ENCODE peak calls at places on chromosomes 6 and 20, in seven cellular contexts. M is PC-9, R is GM23248, C is PC-3, V is hepatocyte, B is Karpas-422, G is OCI-LY7. Q is an unnamed sample.

GRCh38 chr20:6735913-6736845 is 31.3 kb upstream of the BMP2 start:
- DNase-seq in M (no peak), V (peak; percentile 52), R (no peak), B (no peak), C (no peak), G (no peak), Q (no peak)

GRCh38 chr6:89180112-89180511 is 34.3 kb downstream of the PM20D2 start:
- DNase-seq in G (no peak), V (no peak), C (no peak), M (no peak), R (no peak), B (no peak), Q (no peak)

GRCh38 chr6:39079726-39080125 is 31.1 kb downstream of the GLP1R start:
- DNase-seq in G (no peak), R (no peak), M (no peak), V (no peak), B (no peak), C (no peak), Q (no peak)

GRCh38 chr6:7974932-7975763 is 64.6 kb upstream of the TXNDC5 start:
- DNase-seq in G (no peak), B (no peak), V (peak; percentile 91), C (peak; percentile 98), M (peak; percentile 94), R (peak; percentile 94), Q (no peak)

GRCh38 chr20:58646703-58647102 is 4.4 kb upstream of the STX16 start:
- DNase-seq in V (no peak), R (no peak), M (no peak), C (no peak), G (no peak), B (no peak), Q (no peak)

GRCh38 chr6:133740218-133740617 is 148.7 kb upstream of the TCF21 start:
- DNase-seq in M (no peak), R (no peak), B (no peak), V (no peak), C (no peak), G (no peak), Q (no peak)

GRCh38 chr6:45608252-45608911 is 230.6 kb upstream of the SUPT3H start:
- DNase-seq in R (peak; percentile 40), V (no peak), C (peak; percentile 93), G (no peak), B (no peak), M (peak; percentile 97), Q (no peak)

GRCh38 chr6:83948851-83949250 is 84.7 kb upstream of the MRAP2 start:
- DNase-seq in M (no peak), B (no peak), V (no peak), R (no peak), G (no peak), C (no peak), Q (no peak)

GRCh38 chr6:95866732-95867131 is 149.0 kb upstream of the FUT9 start:
- DNase-seq in M (no peak), V (peak; percentile 32), B (peak; percentile 59), C (peak; percentile 12), G (peak; percentile 9), R (no peak), Q (peak; percentile 39)

GRCh38 chr20:38134427-38135281 is 30.4 kb downstream of the TGM2 start:
- DNase-seq in M (peak; percentile 96), C (peak; percentile 73), R (peak; percentile 57), B (no peak), V (no peak), G (no peak), Q (no peak)

GRCh38 chr20:40680560-40680959 is 8.5 kb downstream of the MAFB start:
- DNase-seq in R (no peak), B (no peak), G (no peak), C (no peak), V (no peak), M (no peak), Q (no peak)

GRCh38 chr6:85421963-85422362 is 27.9 kb upstream of the NT5E start:
- DNase-seq in R (peak; percentile 59), G (no peak), C (no peak), M (no peak), V (no peak), B (no peak), Q (no peak)

GRCh38 chr6:84422380-84422968 is 195.0 kb upstream of the CEP162 start:
- DNase-seq in G (no peak), C (peak; percentile 18), M (no peak), V (peak; percentile 75), R (peak; percentile 6), B (peak; percentile 79), Q (no peak)

GRCh38 chr6:27273783-27274182 is 26.3 kb downstream of the PRSS16 start:
- DNase-seq in V (no peak), B (no peak), M (no peak), R (no peak), G (no peak), C (no peak), Q (no peak)

GRCh38 chr6:149285626-149286025 is 31.9 kb upstream of the TAB2 start:
- DNase-seq in C (no peak), B (no peak), R (no peak), G (no peak), V (no peak), M (no peak), Q (no peak)

GRCh38 chr6:94769197-94769596 is 808.1 kb upstream of the MANEA start:
- DNase-seq in R (no peak), V (no peak), B (no peak), M (no peak), C (no peak), G (no peak), Q (no peak)

GRCh38 chr6:1325471-1326309 is 13.8 kb downstream of the FOXQ1 start:
- DNase-seq in B (no peak), C (peak; percentile 99), G (no peak), V (peak; percentile 67), R (peak; percentile 97), M (peak; percentile 98), Q (no peak)

GRCh38 chr20:52645822-52646221 is 326.3 kb upstream of the TSHZ2 start:
- DNase-seq in B (no peak), M (peak; percentile 10), G (no peak), V (no peak), C (no peak), R (no peak), Q (no peak)

GRCh38 chr6:3584611-3585010 is 127.8 kb upstream of the SLC22A23 start:
- DNase-seq in M (no peak), R (no peak), B (no peak), G (no peak), V (no peak), C (peak; percentile 41), Q (no peak)

GRCh38 chr20:4666001-4666470 is 55.7 kb upstream of the PRND start:
- DNase-seq in C (peak; percentile 92), V (no peak), R (peak; percentile 90), G (no peak), B (no peak), M (peak; percentile 75), Q (peak; percentile 75)

GRCh38 chr6:16436550-16436949 is 198.2 kb downstream of the GMPR start:
- DNase-seq in R (no peak), V (no peak), G (no peak), M (no peak), B (no peak), C (no peak), Q (no peak)

GRCh38 chr6:130851026-130851425 is 23.8 kb downstream of the SMLR1 start:
- DNase-seq in G (no peak), R (no peak), C (no peak), V (no peak), M (no peak), B (no peak), Q (peak; percentile 29)

GRCh38 chr6:31122803-31123706 is 2.8 kb upstream of the CDSN start:
- DNase-seq in C (no peak), R (peak; percentile 96), G (no peak), M (no peak), B (no peak), V (peak; percentile 83), Q (no peak)

GRCh38 chr6:157669747-157670216 is 153.3 kb upstream of the SNX9 start:
- DNase-seq in M (no peak), C (peak; percentile 67), R (peak; percentile 94), B (no peak), G (no peak), V (peak; percentile 84), Q (no peak)

GRCh38 chr6:38974389-38975133 is 74.0 kb upstream of the GLP1R start:
- DNase-seq in R (peak; percentile 19), M (no peak), V (peak; percentile 51), B (no peak), G (no peak), C (peak; percentile 44), Q (no peak)

GRCh38 chr6:154276810-154277577 is 79.6 kb downstream of the IPCEF1 start:
- DNase-seq in M (peak; percentile 40), R (peak; percentile 61), G (peak; percentile 43), B (peak; percentile 63), V (peak; percentile 56), C (peak; percentile 60), Q (peak; percentile 34)

GRCh38 chr6:24504642-24505586 is 10.1 kb downstream of the ALDH5A1 start:
- DNase-seq in B (no peak), G (no peak), C (peak; percentile 80), R (no peak), M (peak; percentile 99), V (peak; percentile 63), Q (no peak)

GRCh38 chr20:63627129-63627699 is 313 bp upstream of the GMEB2 start:
- DNase-seq in G (peak; percentile 97), V (peak; percentile 99), B (peak; percentile 97), M (peak; percentile 81), C (peak; percentile 95), R (peak; percentile 97), Q (peak; percentile 95)

GRCh38 chr20:62768815-62769287 is 27.4 kb upstream of the MRGBP start:
- DNase-seq in R (peak; percentile 40), G (no peak), M (peak; percentile 72), C (no peak), V (peak; percentile 77), B (no peak), Q (no peak)

GRCh38 chr6:44503471-44503870 is 116.0 kb downstream of the CDC5L start:
- DNase-seq in B (no peak), R (no peak), M (no peak), C (no peak), V (no peak), G (no peak), Q (no peak)
- H3K9me2 ChIP-seq in B (no peaks in the 10 kb centered on the region), R (no peaks in the 10 kb centered on the region), M (no peaks in the 10 kb centered on the region), C (peaks cover 4% of the 10 kb centered on the region), V (no peaks in the 10 kb centered on the region), G (no peaks in the 10 kb centered on the region), Q (no peaks in the 10 kb centered on the region)

DNA sequence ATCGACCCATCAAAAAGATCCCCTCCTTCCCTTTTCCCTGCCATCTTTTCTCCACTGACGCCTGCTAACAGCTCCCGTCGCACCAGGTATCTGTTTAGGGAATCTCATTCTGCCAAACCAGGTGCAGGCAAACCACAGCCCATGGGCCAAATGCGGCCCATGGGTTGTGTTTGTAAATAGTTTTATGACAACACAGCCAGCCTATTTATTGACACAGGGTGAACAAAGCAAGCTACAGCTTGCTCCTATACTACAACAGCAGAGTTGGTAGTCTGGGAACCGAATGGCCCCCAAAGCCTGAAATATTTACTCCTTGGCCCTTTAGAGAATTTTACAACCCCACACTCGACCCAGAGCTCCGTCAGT is 16.4 kb downstream of the NFATC2 start:
- DNase-seq in C (no peak), M (no peak), G (no peak), B (no peak), V (no peak), R (no peak), Q (no peak)
- H3K4me3 ChIP-seq in C (no peak overlapping the region), M (no peak overlapping the region), G (peak overlapping the region; percentile 56), B (no peak overlapping the region), V (no peak overlapping the region), R (no peak overlapping the region), Q (no peak overlapping the region)

GRCh38 chr6:251920-252319 is 40.4 kb upstream of the DUSP22 start:
- DNase-seq in V (no peak), C (peak; percentile 73), B (no peak), R (no peak), G (no peak), M (no peak), Q (peak; percentile 24)
- H4K20me1 ChIP-seq in V (no peaks in the 10 kb centered on the region), C (no peaks in the 10 kb centered on the region), B (no peaks in the 10 kb centered on the region), R (no peaks in the 10 kb centered on the region), G (no peaks in the 10 kb centered on the region), M (no peaks in the 10 kb centered on the region), Q (no peaks in the 10 kb centered on the region)

GRCh38 chr6:132446842-132447241 is 45.6 kb upstream of the MOXD1 start:
- DNase-seq in R (no peak), C (no peak), M (no peak), G (no peak), B (no peak), V (no peak), Q (no peak)
- H3K9me2 ChIP-seq in R (no peaks in the 10 kb centered on the region), C (no peaks in the 10 kb centered on the region), M (no peaks in the 10 kb centered on the region), G (no peaks in the 10 kb centered on the region), B (no peaks in the 10 kb centered on the region), V (no peaks in the 10 kb centered on the region), Q (no peaks in the 10 kb centered on the region)

Q was measured in MM.1S.